ENCODE peak calls at places on chromosomes 7 and 10, in ten cellular contexts. A is fibroblast of lung, Z is keratinocyte, D is fibroblast of pulmonary artery, B is osteoblast, O is right atrium auricular region, S is nephron progenitor cell, L is fibroblast of mammary gland, U is cardiac muscle cell, T is GM20000. R is an unnamed sample.

GRCh38 chr7:84701524-84702306 is 485.1 kb downstream of the SEMA3D start:
- DNase-seq in S (peak; percentile 23), D (peak; percentile 93), L (peak; percentile 87), A (peak; percentile 99), Z (no peak), B (peak; percentile 26), O (no peak), T (no peak), U (no peak), R (no peak)

GRCh38 chr10:58178811-58179210 is 88.9 kb downstream of the IPMK start:
- DNase-seq in S (no peak), Z (no peak), B (no peak), D (peak; percentile 38), T (no peak), U (no peak), A (peak; percentile 26), L (peak; percentile 41), O (no peak), R (no peak)

GRCh38 chr7:102254521-102254920 is 32.1 kb upstream of the SH2B2 start:
- DNase-seq in S (no peak), U (no peak), T (no peak), Z (no peak), A (no peak), L (no peak), O (no peak), D (no peak), B (no peak), R (no peak)

GRCh38 chr7:136869991-136870798 is 1.7 kb downstream of the CHRM2 start:
- DNase-seq in A (peak; percentile 47), D (no peak), T (no peak), Z (no peak), L (no peak), U (peak; percentile 42), O (no peak), B (peak; percentile 77), S (peak; percentile 26), R (no peak)

GRCh38 chr10:27744478-27745379 is 890 bp downstream of the MKX start:
- DNase-seq in S (peak; percentile 71), O (no peak), T (peak; percentile 30), Z (no peak), L (peak; percentile 27), B (peak; percentile 82), A (peak; percentile 53), U (peak; percentile 77), D (no peak), R (peak; percentile 28)

GRCh38 chr10:73956476-73957338 is 41.2 kb upstream of the VCL start:
- DNase-seq in T (peak; percentile 77), U (peak; percentile 34), A (peak; percentile 70), L (no peak), D (peak; percentile 36), Z (no peak), B (peak; percentile 83), O (no peak), S (no peak), R (peak; percentile 36)

GRCh38 chr10:122181055-122181732 is 89.9 kb upstream of the BTBD16 start:
- DNase-seq in O (no peak), Z (no peak), A (peak; percentile 77), B (no peak), U (no peak), L (peak; percentile 65), T (no peak), S (no peak), D (peak; percentile 45), R (no peak)

GRCh38 chr10:58158806-58159205 is 108.9 kb downstream of the IPMK start:
- DNase-seq in O (no peak), S (no peak), A (peak; percentile 61), D (peak; percentile 35), U (no peak), L (peak; percentile 93), Z (no peak), B (no peak), T (no peak), R (no peak)

GRCh38 chr10:132783165-132783736 is 2.7 kb downstream of the NKX6-2 start:
- DNase-seq in S (peak; percentile 41), B (no peak), L (no peak), D (no peak), O (no peak), Z (no peak), U (no peak), A (no peak), T (no peak), R (no peak)

GRCh38 chr10:3775671-3776551 is 9.1 kb downstream of the KLF6 start:
- DNase-seq in L (peak; percentile 83), U (no peak), A (peak; percentile 73), O (no peak), Z (no peak), S (no peak), B (peak; percentile 69), T (no peak), D (peak; percentile 77), R (no peak)

GRCh38 chr10:35336084-35336831 is at the start of gene CCNY:
- DNase-seq in U (peak; percentile 82), O (no peak), A (peak; percentile 68), D (peak; percentile 66), S (peak; percentile 87), B (peak; percentile 98), L (peak; percentile 40), Z (no peak), T (peak; percentile 93), R (peak; percentile 79)

GRCh38 chr7:141158562-141158961 is 84.7 kb downstream of the TMEM178B start:
- DNase-seq in U (no peak), A (peak; percentile 100), D (peak; percentile 50), T (no peak), Z (no peak), B (peak; percentile 95), L (peak; percentile 98), O (peak; percentile 64), S (no peak), R (no peak)

GRCh38 chr10:29734640-29734979 is 99.8 kb upstream of the SVIL start:
- DNase-seq in B (peak; percentile 72), S (no peak), A (no peak), L (no peak), D (no peak), T (no peak), U (no peak), O (no peak), Z (no peak), R (no peak)

GRCh38 chr10:51214207-51214896 is 140.1 kb downstream of the PRKG1 start:
- DNase-seq in A (peak; percentile 3), U (no peak), B (no peak), Z (no peak), O (no peak), S (no peak), T (no peak), D (no peak), L (no peak), R (no peak)

GRCh38 chr7:63012633-63013183 is 985.9 kb upstream of the ZNF722 start:
- DNase-seq in L (no peak), T (no peak), Z (no peak), B (no peak), A (no peak), O (no peak), D (no peak), S (no peak), U (no peak), R (no peak)
- TF ChIP-seq CTCF in L (no peak), T (no peak), Z (no peak), B (no peak), A (no peak), O (no peak), D (no peak), S (no peak), U (no peak), R (no peak)

GRCh38 chr10:91163709-91164474 is 56.6 kb upstream of the PCGF5 start:
- DNase-seq in S (peak; percentile 33), T (peak; percentile 58), B (peak; percentile 98), D (peak; percentile 68), O (peak; percentile 89), U (peak; percentile 23), Z (no peak), L (peak; percentile 91), A (peak; percentile 80), R (peak; percentile 62)
- TF ChIP-seq CTCF in S (no peak), T (no peak), B (no peak), D (no peak), O (no peak), U (peak; percentile 7), Z (no peak), L (no peak), A (no peak), R (no peak)

GRCh38 chr7:18369011-18369410 is 126.5 kb upstream of the HDAC9 start:
- DNase-seq in O (no peak), A (no peak), U (no peak), T (no peak), L (no peak), S (no peak), B (no peak), D (no peak), Z (no peak), R (no peak)

DNA sequence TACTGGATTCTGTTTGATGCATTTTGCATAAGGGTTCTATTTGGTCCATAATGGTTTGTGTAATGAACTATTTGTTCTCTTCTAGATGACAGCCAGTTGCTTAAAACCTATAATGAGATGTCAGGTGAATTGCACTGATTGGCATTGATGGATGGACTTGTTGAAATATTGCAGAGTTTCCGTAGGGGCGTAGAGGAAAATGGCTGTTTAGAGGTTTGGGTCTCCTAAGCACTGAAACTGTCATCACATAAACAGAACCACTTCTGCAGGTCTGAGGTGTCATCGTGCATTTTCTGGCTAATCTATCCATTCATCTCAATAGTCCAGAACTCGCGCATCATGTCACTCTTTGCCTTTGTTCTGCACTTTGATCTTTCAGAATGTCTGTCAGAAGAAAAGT is 124.9 kb upstream of the HDAC9 start:
- DNase-seq in A (no peak), B (no peak), Z (no peak), O (no peak), L (no peak), U (no peak), S (no peak), T (no peak), D (no peak), R (no peak)
- TF ChIP-seq CTCF in A (no peak), B (no peak), Z (no peak), O (no peak), L (no peak), U (no peak), S (no peak), T (no peak), D (no peak), R (no peak)

GRCh38 chr10:110413903-110414562 is 83.7 kb upstream of the DUSP5 start:
- DNase-seq in S (no peak), A (peak; percentile 47), B (no peak), D (no peak), T (no peak), L (no peak), O (no peak), Z (no peak), U (peak; percentile 42), R (no peak)

GRCh38 chr10:110414563-110415309 is 83.0 kb upstream of the DUSP5 start:
- DNase-seq in O (no peak), U (no peak), S (no peak), L (no peak), T (peak; percentile 79), B (no peak), A (peak; percentile 62), Z (peak; percentile 94), D (peak; percentile 77), R (peak; percentile 72)

GRCh38 chr10:110415809-110416208 is 81.9 kb upstream of the DUSP5 start:
- DNase-seq in U (peak; percentile 33), A (no peak), D (no peak), Z (no peak), B (no peak), O (no peak), L (no peak), T (no peak), S (no peak), R (no peak)

GRCh38 chr10:110411047-110411410 is 86.7 kb upstream of the DUSP5 start:
- DNase-seq in L (peak; percentile 45), U (peak; percentile 83), S (no peak), O (no peak), D (peak; percentile 66), T (no peak), Z (no peak), A (peak; percentile 87), B (peak; percentile 70), R (no peak)

GRCh38 chr10:110413049-110413783 is 84.5 kb upstream of the DUSP5 start:
- DNase-seq in L (no peak), T (no peak), Z (no peak), A (peak; percentile 44), O (no peak), U (no peak), B (no peak), S (no peak), D (no peak), R (no peak)
- TF ChIP-seq CTCF in L (no peak), T (no peak), Z (no peak), A (no peak), O (no peak), U (no peak), B (no peak), S (no peak), D (no peak), R (no peak)